ENCODE peak calls at places on chromosomes 7 and 10, in six cellular contexts. One of them, this sample, is unnamed.

GRCh38 chr10:116536810-116537209 is 8.9 kb upstream of the PNLIP start:
- DNase-seq in AG09309: no peak
- DNase-seq in HCT116: no peak
- DNase-seq in transverse colon: no peak
- DNase-seq in fibroblast of pulmonary artery: no peak
- DNase-seq in GM12878: no peak
- DNase-seq in this sample: no peak

GRCh38 chr7:137642031-137642430 is 204.7 kb downstream of the DGKI start:
- DNase-seq in AG09309: peak
- DNase-seq in HCT116: no peak
- DNase-seq in transverse colon: no peak
- DNase-seq in fibroblast of pulmonary artery: no peak
- DNase-seq in GM12878: no peak
- DNase-seq in this sample: no peak

GRCh38 chr10:133520193-133520738 is 6.9 kb upstream of the CYP2E1 start:
- DNase-seq in AG09309: no peak
- DNase-seq in HCT116: peak
- DNase-seq in transverse colon: peak
- DNase-seq in fibroblast of pulmonary artery: peak
- DNase-seq in GM12878: peak
- DNase-seq in this sample: peak

GRCh38 chr7:82268632-82269031 is 174.9 kb downstream of the CACNA2D1 start:
- DNase-seq in AG09309: no peak
- DNase-seq in HCT116: no peak
- DNase-seq in transverse colon: no peak
- DNase-seq in fibroblast of pulmonary artery: peak
- DNase-seq in GM12878: no peak
- DNase-seq in this sample: no peak

GRCh38 chr10:78741541-78741940 is 327.2 kb upstream of the ZMIZ1 start:
- DNase-seq in AG09309: peak
- DNase-seq in HCT116: no peak
- DNase-seq in transverse colon: no peak
- DNase-seq in fibroblast of pulmonary artery: peak
- DNase-seq in GM12878: no peak
- DNase-seq in this sample: no peak

GRCh38 chr7:2066251-2066919 is 166.4 kb downstream of the MAD1L1 start:
- DNase-seq in AG09309: no peak
- DNase-seq in HCT116: no peak
- DNase-seq in transverse colon: no peak
- DNase-seq in fibroblast of pulmonary artery: no peak
- DNase-seq in GM12878: no peak
- DNase-seq in this sample: peak

GRCh38 chr7:83410989-83411591 is 237.8 kb downstream of the SEMA3E start:
- DNase-seq in AG09309: peak
- DNase-seq in HCT116: peak
- DNase-seq in transverse colon: no peak
- DNase-seq in fibroblast of pulmonary artery: peak
- DNase-seq in GM12878: no peak
- DNase-seq in this sample: peak

GRCh38 chr10:35056133-35056532 is 34.0 kb downstream of the CUL2 start:
- DNase-seq in AG09309: no peak
- DNase-seq in HCT116: no peak
- DNase-seq in transverse colon: no peak
- DNase-seq in fibroblast of pulmonary artery: no peak
- DNase-seq in GM12878: no peak
- DNase-seq in this sample: no peak

DNA sequence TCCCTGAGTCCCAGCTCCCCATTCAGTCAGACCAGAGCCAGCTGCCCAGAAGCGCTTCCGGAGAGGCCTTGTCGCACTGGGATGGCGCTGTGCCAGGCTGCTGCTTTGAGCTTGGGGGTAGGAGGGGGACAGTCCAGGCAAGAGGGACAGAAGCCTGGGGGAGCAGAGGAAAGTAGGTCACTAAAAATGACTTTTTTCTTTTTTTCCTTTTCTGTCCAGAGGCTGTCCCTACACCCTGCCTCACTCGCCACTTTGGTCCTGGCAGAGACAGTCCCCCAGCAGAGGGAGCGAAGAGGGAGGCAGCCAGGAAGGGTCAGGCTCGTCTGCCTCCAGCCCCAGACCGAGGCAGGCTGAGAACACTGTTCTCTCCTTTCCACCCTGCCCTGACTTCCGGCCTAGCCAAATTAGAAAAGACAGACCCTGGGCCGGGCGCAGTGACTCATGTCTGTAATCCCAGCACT is 15.8 kb upstream of the TRIM8 start:
- DNase-seq in AG09309: no peak
- DNase-seq in HCT116: no peak
- DNase-seq in transverse colon: no peak
- DNase-seq in fibroblast of pulmonary artery: no peak
- DNase-seq in GM12878: no peak
- DNase-seq in this sample: no peak
- TF ChIP-seq CTCF in AG09309: no peak
- TF ChIP-seq CTCF in HCT116: no peak
- TF ChIP-seq CTCF in transverse colon: no peak
- TF ChIP-seq CTCF in fibroblast of pulmonary artery: peak
- TF ChIP-seq CTCF in GM12878: no peak
- TF ChIP-seq CTCF in this sample: no peak

DNA sequence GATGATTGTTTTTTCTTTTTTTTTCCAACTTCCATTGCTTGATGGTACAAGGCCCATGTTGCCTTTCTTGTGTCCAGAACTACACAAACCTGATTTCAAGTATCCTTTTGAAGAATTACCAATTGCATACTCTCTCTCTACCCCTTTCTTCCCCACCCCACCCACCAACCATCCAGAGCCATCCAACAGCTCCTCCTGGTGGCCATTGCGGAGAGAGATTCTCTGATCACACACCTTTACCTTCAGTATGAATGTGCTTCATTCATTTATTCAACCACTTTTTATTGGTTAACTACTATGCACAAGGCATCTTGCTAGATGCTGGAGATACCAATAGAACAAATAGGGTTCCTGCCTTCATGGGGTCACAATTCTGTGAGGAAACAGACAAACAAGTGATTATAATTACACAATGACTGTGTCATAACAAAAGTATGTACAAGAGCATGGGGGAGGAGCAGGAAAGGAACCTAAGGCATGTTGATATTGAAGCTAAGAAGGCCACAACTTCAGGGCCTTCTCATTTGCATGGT is 297.1 kb upstream of the LYZL1 start:
- DNase-seq in AG09309: no peak
- DNase-seq in HCT116: peak
- DNase-seq in transverse colon: peak
- DNase-seq in fibroblast of pulmonary artery: peak
- DNase-seq in GM12878: no peak
- DNase-seq in this sample: peak
- TF ChIP-seq CTCF in AG09309: peak
- TF ChIP-seq CTCF in HCT116: peak
- TF ChIP-seq CTCF in transverse colon: peak
- TF ChIP-seq CTCF in fibroblast of pulmonary artery: peak
- TF ChIP-seq CTCF in GM12878: peak
- TF ChIP-seq CTCF in this sample: peak

DNA sequence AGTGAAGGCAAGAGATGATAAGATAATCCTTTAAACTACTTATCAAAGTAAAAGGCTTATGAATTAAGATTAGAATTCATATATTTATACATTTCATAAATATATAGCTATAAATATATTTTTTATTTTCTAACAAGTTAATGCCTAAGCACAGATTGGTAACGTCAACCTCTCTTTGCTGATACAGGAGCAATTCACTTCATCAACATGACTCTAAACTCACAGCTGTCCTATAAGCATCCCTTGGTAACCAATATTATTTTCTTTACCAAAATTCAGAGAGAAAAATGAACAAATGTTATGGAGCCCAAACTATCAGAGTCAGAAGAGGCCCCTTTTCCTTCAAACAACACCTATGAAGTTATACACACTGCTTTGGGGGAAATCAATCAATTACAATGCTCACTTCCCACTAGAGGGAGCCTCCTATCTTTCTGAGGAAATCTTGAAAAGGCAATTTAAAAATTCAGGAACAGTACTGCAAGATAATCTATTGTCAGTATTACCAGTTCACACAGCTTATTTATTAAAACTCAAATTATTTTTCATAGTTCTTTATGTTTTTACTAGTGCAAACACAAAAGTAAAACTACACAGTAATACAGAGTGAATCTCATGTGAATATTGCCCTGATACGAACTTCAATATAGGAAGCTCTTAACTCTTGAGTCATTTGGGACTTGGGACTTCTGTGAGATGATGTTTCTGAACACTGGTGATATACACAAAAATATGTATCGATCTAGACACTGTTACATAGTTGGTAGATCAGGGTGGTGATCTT is 51.0 kb upstream of the NOBOX start:
- DNase-seq in AG09309: no peak
- DNase-seq in HCT116: peak
- DNase-seq in transverse colon: no peak
- DNase-seq in fibroblast of pulmonary artery: peak
- DNase-seq in GM12878: no peak
- DNase-seq in this sample: no peak
- TF ChIP-seq CTCF in AG09309: no peak
- TF ChIP-seq CTCF in HCT116: peak
- TF ChIP-seq CTCF in transverse colon: no peak
- TF ChIP-seq CTCF in fibroblast of pulmonary artery: peak
- TF ChIP-seq CTCF in GM12878: peak
- TF ChIP-seq CTCF in this sample: no peak

GRCh38 chr7:71735961-71736556 is 604.1 kb downstream of the GALNT17 start:
- DNase-seq in AG09309: peak
- DNase-seq in HCT116: peak
- DNase-seq in transverse colon: peak
- DNase-seq in fibroblast of pulmonary artery: peak
- DNase-seq in GM12878: no peak
- DNase-seq in this sample: peak

GRCh38 chr7:71739520-71740195 is 607.7 kb downstream of the GALNT17 start:
- DNase-seq in AG09309: no peak
- DNase-seq in HCT116: no peak
- DNase-seq in transverse colon: no peak
- DNase-seq in fibroblast of pulmonary artery: no peak
- DNase-seq in GM12878: no peak
- DNase-seq in this sample: no peak

GRCh38 chr7:71746004-71746403 is 614.1 kb downstream of the GALNT17 start:
- DNase-seq in AG09309: no peak
- DNase-seq in HCT116: no peak
- DNase-seq in transverse colon: no peak
- DNase-seq in fibroblast of pulmonary artery: no peak
- DNase-seq in GM12878: no peak
- DNase-seq in this sample: no peak

DNA sequence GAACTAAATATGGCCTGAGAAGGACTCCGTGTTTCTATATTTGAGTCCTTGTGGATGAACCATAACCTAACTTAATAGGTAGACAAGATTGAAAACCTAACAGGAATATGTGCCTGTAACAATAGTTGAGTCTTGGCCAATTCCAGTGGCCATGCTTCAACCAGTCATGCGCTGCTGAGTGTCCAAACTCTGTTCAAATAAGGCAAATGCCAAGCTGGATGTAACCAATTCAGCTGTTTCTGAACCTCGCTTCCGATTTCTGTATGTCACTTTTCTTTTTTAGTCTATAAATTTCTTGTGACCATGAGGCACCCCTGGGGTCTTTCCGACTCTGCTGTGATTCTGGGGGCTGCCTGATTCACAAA is 608.2 kb downstream of the GALNT17 start:
- DNase-seq in AG09309: no peak
- DNase-seq in HCT116: no peak
- DNase-seq in transverse colon: no peak
- DNase-seq in fibroblast of pulmonary artery: no peak
- DNase-seq in GM12878: no peak
- DNase-seq in this sample: no peak
- TF ChIP-seq CTCF in AG09309: no peak
- TF ChIP-seq CTCF in HCT116: no peak
- TF ChIP-seq CTCF in transverse colon: no peak
- TF ChIP-seq CTCF in fibroblast of pulmonary artery: no peak
- TF ChIP-seq CTCF in GM12878: no peak
- TF ChIP-seq CTCF in this sample: no peak

DNA sequence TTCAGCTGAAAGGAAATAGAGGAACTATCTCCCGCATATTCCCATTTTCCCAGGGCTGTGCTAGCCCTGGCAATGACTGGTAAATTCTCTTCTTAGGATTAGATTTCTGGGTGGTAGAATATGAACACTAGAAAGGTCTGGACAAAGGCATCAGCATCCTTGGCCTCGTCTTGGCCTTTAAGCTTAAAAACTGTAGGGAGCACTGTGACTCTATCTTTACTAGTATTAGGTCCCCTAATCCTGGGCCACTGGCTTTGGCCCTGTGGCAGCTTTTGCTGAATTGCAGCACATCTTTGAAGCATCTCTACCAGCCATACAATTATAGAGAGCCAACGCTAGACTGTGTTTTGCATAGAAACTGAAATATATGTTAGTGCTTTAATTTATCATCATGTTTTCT is 41.5 kb upstream of the EBLN1 start:
- DNase-seq in AG09309: no peak
- DNase-seq in HCT116: no peak
- DNase-seq in transverse colon: no peak
- DNase-seq in fibroblast of pulmonary artery: peak
- DNase-seq in GM12878: no peak
- DNase-seq in this sample: peak
- TF ChIP-seq CTCF in AG09309: no peak
- TF ChIP-seq CTCF in HCT116: peak
- TF ChIP-seq CTCF in transverse colon: no peak
- TF ChIP-seq CTCF in fibroblast of pulmonary artery: peak
- TF ChIP-seq CTCF in GM12878: peak
- TF ChIP-seq CTCF in this sample: no peak

DNA sequence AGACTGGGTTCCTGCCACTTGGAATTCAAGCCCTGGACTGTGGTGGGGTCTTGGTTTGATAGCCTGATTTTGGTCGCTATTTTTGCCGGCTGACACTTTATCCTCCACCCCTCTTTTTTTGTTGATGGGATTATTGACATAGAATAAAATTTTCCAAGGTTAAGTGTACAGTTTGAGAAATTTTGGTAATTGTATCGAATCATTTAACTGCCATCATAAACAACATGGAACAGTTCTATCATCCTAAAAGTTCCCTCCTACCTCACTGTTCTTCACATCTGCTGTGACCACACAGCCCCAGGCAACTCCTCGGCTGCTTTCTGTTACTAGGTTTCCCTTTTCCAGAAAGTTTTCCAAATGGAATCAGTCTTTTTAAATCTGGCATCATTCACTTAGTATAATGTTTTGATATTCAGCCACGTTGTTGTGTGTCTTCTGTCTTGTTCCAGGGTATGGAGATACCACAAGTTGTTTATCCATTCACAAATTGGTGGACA is 50.6 kb upstream of the STEAP1B start:
- DNase-seq in AG09309: no peak
- DNase-seq in HCT116: no peak
- DNase-seq in transverse colon: no peak
- DNase-seq in fibroblast of pulmonary artery: no peak
- DNase-seq in GM12878: no peak
- DNase-seq in this sample: no peak
- TF ChIP-seq CTCF in AG09309: no peak
- TF ChIP-seq CTCF in HCT116: no peak
- TF ChIP-seq CTCF in transverse colon: no peak
- TF ChIP-seq CTCF in fibroblast of pulmonary artery: no peak
- TF ChIP-seq CTCF in GM12878: no peak
- TF ChIP-seq CTCF in this sample: peak

This sample was measured in activated CD8-positive, alpha-beta T cell treated with anti-CD3 and anti-CD28 coated beads for 36 hours.